ENCODE peak calls at places on chromosomes 2 and 18, in nine cellular contexts. F is cardiac muscle cell; G is adrenal gland; D is K562; M is CD8-positive, alpha-beta memory T cell; V is esophagus squamous epithelium; S is IMR-90; H is naive thymus-derived CD4-positive, alpha-beta T cell; B is fibroblast of lung. N is an unnamed sample.

GRCh38 chr2:231099918-231100317 is 24.9 kb downstream of the HTR2B start:
- DNase-seq in F (peak; percentile 4), G (no peak), D (peak; percentile 22), M (no peak), V (no peak), S (no peak), H (no peak), B (no peak), N (no peak)

GRCh38 chr18:11512096-11513030 is 97.0 kb upstream of the SLC35G4 start:
- DNase-seq in F (no peak), G (no peak), D (no peak), M (no peak), V (no peak), S (no peak), H (no peak), B (peak; percentile 27), N (no peak)

GRCh38 chr2:201654611-201655384 is 11.5 kb upstream of the TMEM237 start:
- DNase-seq in F (no peak), G (no peak), D (no peak), M (no peak), V (no peak), S (peak; percentile 91), H (no peak), B (peak; percentile 56), N (no peak)

GRCh38 chr2:224025874-224026273 is 13.2 kb downstream of the SERPINE2 start:
- DNase-seq in F (no peak), G (no peak), D (peak; percentile 29), M (peak; percentile 52), V (no peak), S (no peak), H (peak; percentile 69), B (no peak), N (peak; percentile 65)

GRCh38 chr18:28794459-28795245 is 617.7 kb upstream of the CDH2 start:
- DNase-seq in F (no peak), G (no peak), D (no peak), M (no peak), V (no peak), S (peak; percentile 55), H (no peak), B (no peak), N (no peak)

GRCh38 chr2:137220438-137220998 is 455.2 kb downstream of the THSD7B start:
- DNase-seq in F (no peak), G (no peak), D (no peak), M (no peak), V (no peak), S (peak; percentile 0), H (no peak), B (peak; percentile 43), N (no peak)

GRCh38 chr2:113757059-113757657 is 716 bp upstream of the SLC35F5 start:
- DNase-seq in F (no peak), G (no peak), D (no peak), M (no peak), V (no peak), S (no peak), H (no peak), B (no peak), N (no peak)

GRCh38 chr2:30768708-30769580 is 38.3 kb downstream of the CAPN13 start:
- DNase-seq in F (no peak), G (peak; percentile 25), D (no peak), M (no peak), V (no peak), S (no peak), H (no peak), B (no peak), N (no peak)

GRCh38 chr2:156562136-156562535 is 126.0 kb downstream of the GPD2 start:
- DNase-seq in F (peak; percentile 9), G (no peak), D (peak; percentile 45), M (no peak), V (no peak), S (no peak), H (no peak), B (no peak), N (no peak)

GRCh38 chr18:49812321-49813070 is 837 bp downstream of the ACAA2 start:
- DNase-seq in F (no peak), G (no peak), D (no peak), M (no peak), V (no peak), S (peak; percentile 15), H (no peak), B (no peak), N (no peak)

GRCh38 chr2:230877737-230878598 is 13.2 kb downstream of the ITM2C start:
- DNase-seq in F (no peak), G (peak; percentile 42), D (no peak), M (peak; percentile 88), V (no peak), S (no peak), H (no peak), B (no peak), N (no peak)

GRCh38 chr18:45245036-45245638 is 370.1 kb upstream of the SLC14A2 start:
- DNase-seq in F (no peak), G (no peak), D (no peak), M (no peak), V (no peak), S (no peak), H (no peak), B (no peak), N (no peak)

GRCh38 chr2:70523996-70524965 is 29.3 kb downstream of the TGFA start:
- DNase-seq in F (no peak), G (peak; percentile 95), D (no peak), M (peak; percentile 58), V (no peak), S (peak; percentile 34), H (peak; percentile 36), B (no peak), N (peak; percentile 47)
- H3K4me1 ChIP-seq in F (no peaks in the 10 kb centered on the region), G (peaks cover 15% of the 10 kb centered on the region), D (no peaks in the 10 kb centered on the region), M (peaks cover 24% of the 10 kb centered on the region), V (peaks cover 25% of the 10 kb centered on the region), S (no peaks in the 10 kb centered on the region), H (peaks cover 19% of the 10 kb centered on the region), B (no peaks in the 10 kb centered on the region), N (peaks cover 22% of the 10 kb centered on the region)

DNA sequence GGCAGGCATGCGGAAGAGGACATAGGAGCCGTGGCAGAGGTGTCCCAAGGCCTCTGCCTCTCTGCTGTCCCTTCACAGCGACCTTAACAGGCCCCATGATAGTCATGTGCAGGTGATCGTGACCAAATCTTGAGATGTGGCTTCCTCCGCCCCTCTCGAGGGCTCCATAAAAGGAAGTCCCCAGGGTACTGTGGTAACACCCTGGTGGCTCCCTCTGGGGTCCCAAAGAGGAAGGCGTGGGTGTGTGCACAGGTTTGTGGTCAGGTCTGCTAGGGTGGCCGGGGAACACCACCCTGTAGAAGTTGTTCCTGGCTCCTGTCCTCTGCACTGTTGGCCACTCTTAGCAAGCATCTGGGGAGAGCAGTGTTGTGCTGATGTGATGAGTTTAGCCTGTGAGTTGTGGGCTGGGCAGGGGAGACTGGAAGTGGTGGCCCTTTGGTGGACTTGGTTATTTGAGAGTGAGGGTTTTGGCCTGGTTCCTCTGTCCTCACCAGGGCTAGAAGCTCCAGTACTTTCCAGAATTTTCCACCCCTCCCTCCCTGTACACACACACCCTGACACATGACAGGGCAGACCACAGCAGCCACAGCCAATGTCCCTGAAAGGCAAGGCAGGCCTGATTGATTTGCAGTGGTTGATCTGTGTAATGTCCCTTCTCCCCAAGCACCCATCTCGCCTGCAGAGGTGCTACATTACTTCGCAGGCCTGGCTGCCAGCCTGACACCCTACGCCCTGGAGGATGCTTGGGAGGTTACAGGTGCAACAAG is 68.9 kb upstream of the BOD1L2 start:
- DNase-seq in F (no peak), G (no peak), D (no peak), M (peak; percentile 47), V (no peak), S (no peak), H (no peak), B (no peak), N (no peak)
- H3K4me1 ChIP-seq in F (peaks cover 4% of the 10 kb centered on the region), G (no peaks in the 10 kb centered on the region), D (no peaks in the 10 kb centered on the region), M (peaks cover 11% of the 10 kb centered on the region), V (no peaks in the 10 kb centered on the region), S (no peaks in the 10 kb centered on the region), H (no peaks in the 10 kb centered on the region), B (no peaks in the 10 kb centered on the region), N (peaks cover 7% of the 10 kb centered on the region)

DNA sequence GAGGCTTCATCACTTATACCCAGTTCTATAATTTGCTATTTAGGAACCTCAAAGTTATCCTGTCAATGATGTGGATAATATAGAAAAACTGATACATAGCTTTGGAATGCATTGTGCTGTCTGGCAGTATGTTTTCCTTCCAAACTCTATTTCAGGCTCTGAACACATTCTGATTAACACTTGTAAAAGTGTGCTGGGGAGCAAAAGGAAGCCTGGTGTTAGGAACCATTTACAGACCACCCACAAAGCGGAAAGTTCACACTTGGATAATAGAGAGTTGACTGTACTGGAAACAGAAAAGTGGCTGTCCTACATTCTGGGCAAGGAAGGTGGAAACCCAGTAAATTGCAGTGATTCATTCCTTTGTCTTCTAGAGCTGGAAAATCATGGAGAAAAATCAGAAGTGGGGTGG is 114.5 kb upstream of the ZFP36L2 start:
- DNase-seq in F (no peak), G (no peak), D (no peak), M (no peak), V (no peak), S (peak; percentile 63), H (no peak), B (peak; percentile 65), N (no peak)
- H3K4me1 ChIP-seq in F (peaks cover 54% of the 10 kb centered on the region), G (peaks cover 47% of the 10 kb centered on the region), D (peaks cover 25% of the 10 kb centered on the region), M (no peaks in the 10 kb centered on the region), V (peaks cover 58% of the 10 kb centered on the region), S (peaks cover 27% of the 10 kb centered on the region), H (no peaks in the 10 kb centered on the region), B (peaks cover 31% of the 10 kb centered on the region), N (no peaks in the 10 kb centered on the region)

DNA sequence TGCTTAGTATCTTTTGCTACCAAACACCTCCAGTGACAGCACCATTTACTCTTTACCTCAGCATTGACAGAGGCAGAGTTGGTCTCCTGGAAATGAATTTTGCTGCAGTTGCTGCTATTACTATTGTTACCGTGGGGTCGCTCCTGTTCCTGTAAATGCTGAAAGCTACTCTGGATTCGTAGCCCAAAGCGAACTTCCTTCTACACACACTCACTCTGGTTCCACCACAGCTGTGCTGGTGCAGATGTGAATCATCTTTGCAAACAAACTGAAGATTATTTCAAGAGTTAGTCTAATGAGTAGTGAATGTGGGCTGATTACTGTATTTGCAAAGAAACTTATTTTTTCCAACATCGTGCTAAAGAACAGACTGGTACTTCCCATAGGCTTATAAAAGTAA is 303.9 kb downstream of the LPIN1 start:
- DNase-seq in F (no peak), G (no peak), D (peak; percentile 69), M (no peak), V (no peak), S (peak; percentile 94), H (peak; percentile 42), B (peak; percentile 92), N (no peak)
- H3K4me1 ChIP-seq in F (no peaks in the 10 kb centered on the region), G (no peaks in the 10 kb centered on the region), D (peaks cover 7% of the 10 kb centered on the region), M (peaks cover 32% of the 10 kb centered on the region), V (no peaks in the 10 kb centered on the region), S (peaks cover 5% of the 10 kb centered on the region), H (peaks cover 16% of the 10 kb centered on the region), B (peaks cover 9% of the 10 kb centered on the region), N (peaks cover 28% of the 10 kb centered on the region)